ENCODE peak calls at places on chromosomes 13 and 19, in seven cellular contexts. N, T, F, X, C, G and Y are unnamed samples.

GRCh38 chr13:27293873-27294515 is 23.4 kb downstream of the RASL11A start:
- DNase-seq in N (no peak), T (no peak), F (peak; percentile 46), X (no peak), C (no peak), G (no peak), Y (no peak)

GRCh38 chr19:18848860-18849661 is 17.3 kb downstream of the UPF1 start:
- DNase-seq in N (no peak), T (no peak), F (peak; percentile 82), X (peak; percentile 70), C (peak; percentile 85), G (peak; percentile 83), Y (no peak)

GRCh38 chr13:73090116-73090811 is 31.5 kb downstream of the KLF5 start:
- DNase-seq in N (peak; percentile 60), T (peak; percentile 78), F (no peak), X (no peak), C (peak; percentile 80), G (peak; percentile 57), Y (peak; percentile 69)

GRCh38 chr19:42242071-42242511 is 311 bp downstream of the GSK3A start:
- DNase-seq in N (no peak), T (no peak), F (no peak), X (no peak), C (peak; percentile 39), G (peak; percentile 33), Y (no peak)

GRCh38 chr13:73767747-73768315 is 366.4 kb downstream of the KLF12 start:
- DNase-seq in N (no peak), T (no peak), F (no peak), X (no peak), C (no peak), G (no peak), Y (no peak)

GRCh38 chr19:2385053-2385721 is 25.1 kb downstream of the TMPRSS9 start:
- DNase-seq in N (peak; percentile 75), T (peak; percentile 93), F (no peak), X (peak; percentile 21), C (peak; percentile 93), G (peak; percentile 89), Y (peak; percentile 42)

GRCh38 chr19:13902993-13903555 is 2.8 kb downstream of the BRME1 start:
- DNase-seq in N (no peak), T (no peak), F (no peak), X (no peak), C (peak; percentile 18), G (no peak), Y (no peak)

GRCh38 chr13:33645591-33646554 is 172.1 kb upstream of the RFC3 start:
- DNase-seq in N (no peak), T (no peak), F (no peak), X (no peak), C (no peak), G (no peak), Y (no peak)